ENCODE peak calls at places on chromosomes 12 and 14, in nine cellular contexts. A, P, X, V, H, D, U, Y and G are unnamed samples.

GRCh38 chr12:94560416-94561221 is 89.7 kb downstream of the TMCC3 start:
- DNase-seq in A (no peak), P (no peak), X (no peak), V (no peak), H (peak; percentile 77), D (peak; percentile 31), U (peak; percentile 16), Y (no peak), G (no peak)

GRCh38 chr12:52203126-52203921 is 11.5 kb upstream of the KRT80 start:
- DNase-seq in A (peak; percentile 19), P (no peak), X (no peak), V (peak; percentile 34), H (no peak), D (peak; percentile 62), U (peak; percentile 58), Y (peak; percentile 86), G (no peak)

GRCh38 chr14:59268011-59268410 is 79.5 kb downstream of the DAAM1 start:
- DNase-seq in A (no peak), P (no peak), X (no peak), V (no peak), H (no peak), D (no peak), U (no peak), Y (no peak), G (no peak)

GRCh38 chr12:68236421-68237059 is 10.9 kb upstream of the IL26 start:
- DNase-seq in A (no peak), P (no peak), X (no peak), V (no peak), H (peak; percentile 61), D (peak; percentile 18), U (peak; percentile 50), Y (no peak), G (peak; percentile 51)

GRCh38 chr14:45716506-45716905 is 463.5 kb upstream of the MIS18BP1 start:
- DNase-seq in A (no peak), P (no peak), X (no peak), V (peak; percentile 30), H (peak; percentile 9), D (no peak), U (no peak), Y (no peak), G (no peak)

GRCh38 chr12:53995311-53996187 is 4.4 kb upstream of the HOXC9 start:
- DNase-seq in A (peak; percentile 41), P (no peak), X (peak; percentile 64), V (peak; percentile 79), H (no peak), D (no peak), U (no peak), Y (no peak), G (no peak)

GRCh38 chr14:100178691-100179090 is 19.2 kb upstream of the DEGS2 start:
- DNase-seq in A (no peak), P (no peak), X (no peak), V (no peak), H (no peak), D (no peak), U (no peak), Y (no peak), G (no peak)

GRCh38 chr12:121803861-121804416 is at the start of gene SETD1B:
- DNase-seq in A (no peak), P (no peak), X (no peak), V (peak; percentile 57), H (peak; percentile 60), D (no peak), U (peak; percentile 30), Y (no peak), G (peak; percentile 68)

GRCh38 chr12:67927815-67928214 is 61.4 kb upstream of the IFNG-AS1 start:
- DNase-seq in A (no peak), P (no peak), X (no peak), V (no peak), H (no peak), D (no peak), U (no peak), Y (peak; percentile 52), G (no peak)

GRCh38 chr12:132282950-132283771 is 46.2 kb downstream of the GALNT9 start:
- DNase-seq in A (no peak), P (no peak), X (no peak), V (no peak), H (no peak), D (no peak), U (peak; percentile 19), Y (no peak), G (no peak)

GRCh38 chr12:29719381-29719780 is 64.4 kb downstream of the TMTC1 start:
- DNase-seq in A (no peak), P (no peak), X (no peak), V (no peak), H (no peak), D (no peak), U (no peak), Y (no peak), G (no peak)

GRCh38 chr12:120101182-120101581 is 15.4 kb downstream of the RAB35 start:
- DNase-seq in A (no peak), P (no peak), X (no peak), V (no peak), H (no peak), D (no peak), U (no peak), Y (no peak), G (no peak)

GRCh38 chr14:92516966-92517350 is 3.4 kb downstream of the RIN3 start:
- DNase-seq in A (no peak), P (no peak), X (no peak), V (no peak), H (no peak), D (no peak), U (no peak), Y (no peak), G (no peak)

GRCh38 chr12:16766736-16767135 is 160.8 kb upstream of the LMO3 start:
- DNase-seq in A (no peak), P (no peak), X (no peak), V (no peak), H (no peak), D (no peak), U (no peak), Y (no peak), G (no peak)

GRCh38 chr12:88420460-88420859 is 159.8 kb downstream of the KITLG start:
- DNase-seq in A (no peak), P (no peak), X (no peak), V (no peak), H (no peak), D (peak; percentile 26), U (no peak), Y (no peak), G (no peak)

GRCh38 chr12:124653169-124653931 is 85.9 kb upstream of the NCOR2 start:
- DNase-seq in A (no peak), P (no peak), X (no peak), V (no peak), H (no peak), D (no peak), U (no peak), Y (no peak), G (no peak)

GRCh38 chr14:93086441-93087055 is 29.2 kb downstream of the ITPK1 start:
- DNase-seq in A (no peak), P (no peak), X (no peak), V (no peak), H (no peak), D (peak; percentile 44), U (no peak), Y (no peak), G (no peak)

GRCh38 chr12:56007892-56008471 is 10.9 kb downstream of the SUOX start:
- DNase-seq in A (no peak), P (no peak), X (no peak), V (no peak), H (peak; percentile 32), D (peak; percentile 33), U (no peak), Y (no peak), G (no peak)

GRCh38 chr12:98399532-98399931 is 115.9 kb upstream of the TMPO start:
- DNase-seq in A (no peak), P (no peak), X (no peak), V (peak; percentile 37), H (no peak), D (peak; percentile 30), U (peak; percentile 72), Y (peak; percentile 27), G (no peak)